ENCODE peak calls at places on chromosomes 6 and 20, in five cellular contexts. Z is PC-3, N is mammary epithelial cell, J is nephron progenitor cell, C is endothelial cell. E is an unnamed sample.

GRCh38 chr6:106082735-106083398 is 3.3 kb upstream of the PRDM1 start:
- DNase-seq in Z (peak; percentile 48), N (peak; percentile 83), J (no peak), C (no peak), E (no peak)

GRCh38 chr20:37513764-37514359 is 7.2 kb upstream of the NNAT start:
- DNase-seq in Z (no peak), N (no peak), J (no peak), C (no peak), E (no peak)

GRCh38 chr6:89454300-89454699 is 21.3 kb downstream of the ANKRD6 start:
- DNase-seq in Z (no peak), N (no peak), J (no peak), C (no peak), E (no peak)

GRCh38 chr6:30716879-30717128 is 277 bp downstream of the MDC1 start:
- DNase-seq in Z (no peak), N (no peak), J (no peak), C (no peak), E (no peak)

GRCh38 chr6:27188885-27189418 is 58.5 kb upstream of the PRSS16 start:
- DNase-seq in Z (peak; percentile 91), N (peak; percentile 71), J (peak; percentile 64), C (peak; percentile 55), E (no peak)

GRCh38 chr20:53660078-53660909 is 66.7 kb upstream of the ZNF217 start:
- DNase-seq in Z (no peak), N (no peak), J (no peak), C (no peak), E (no peak)

GRCh38 chr6:155216312-155217028 is 47.3 kb upstream of the CLDN20 start:
- DNase-seq in Z (no peak), N (no peak), J (peak; percentile 10), C (peak; percentile 10), E (no peak)

GRCh38 chr20:19347943-19348456 is 135.6 kb downstream of the SLC24A3 start:
- DNase-seq in Z (no peak), N (no peak), J (no peak), C (no peak), E (no peak)

GRCh38 chr20:50467618-50468373 is 42.4 kb upstream of the PTPN1 start:
- DNase-seq in Z (peak; percentile 60), N (peak; percentile 28), J (no peak), C (peak; percentile 51), E (no peak)

GRCh38 chr20:58038123-58038654 is 190.3 kb downstream of the ANKRD60 start:
- DNase-seq in Z (no peak), N (no peak), J (no peak), C (no peak), E (peak; percentile 50)

GRCh38 chr6:122620428-122620827 is 10.2 kb downstream of the PKIB start:
- DNase-seq in Z (no peak), N (no peak), J (no peak), C (no peak), E (no peak)

GRCh38 chr20:32509639-32510066 is 75.5 kb downstream of the NOL4L start:
- DNase-seq in Z (peak; percentile 85), N (no peak), J (no peak), C (peak; percentile 34), E (peak; percentile 24)

GRCh38 chr20:19867074-19867473 is 109.0 kb downstream of the RIN2 start:
- DNase-seq in Z (no peak), N (peak; percentile 68), J (no peak), C (no peak), E (no peak)

GRCh38 chr6:129853996-129854711 is 7.0 kb downstream of the TMEM244 start:
- DNase-seq in Z (peak; percentile 64), N (peak; percentile 55), J (no peak), C (no peak), E (no peak)

GRCh38 chr6:27138837-27139752 is 108.4 kb upstream of the PRSS16 start:
- DNase-seq in Z (no peak), N (no peak), J (peak; percentile 51), C (peak; percentile 37), E (no peak)

GRCh38 chr20:59825944-59826759 is 107.3 kb downstream of the SYCP2 start:
- DNase-seq in Z (peak; percentile 74), N (peak; percentile 80), J (no peak), C (no peak), E (no peak)

GRCh38 chr6:147141690-147142308 is 62.4 kb upstream of the STXBP5 start:
- DNase-seq in Z (peak; percentile 81), N (peak; percentile 56), J (no peak), C (no peak), E (no peak)

DNA sequence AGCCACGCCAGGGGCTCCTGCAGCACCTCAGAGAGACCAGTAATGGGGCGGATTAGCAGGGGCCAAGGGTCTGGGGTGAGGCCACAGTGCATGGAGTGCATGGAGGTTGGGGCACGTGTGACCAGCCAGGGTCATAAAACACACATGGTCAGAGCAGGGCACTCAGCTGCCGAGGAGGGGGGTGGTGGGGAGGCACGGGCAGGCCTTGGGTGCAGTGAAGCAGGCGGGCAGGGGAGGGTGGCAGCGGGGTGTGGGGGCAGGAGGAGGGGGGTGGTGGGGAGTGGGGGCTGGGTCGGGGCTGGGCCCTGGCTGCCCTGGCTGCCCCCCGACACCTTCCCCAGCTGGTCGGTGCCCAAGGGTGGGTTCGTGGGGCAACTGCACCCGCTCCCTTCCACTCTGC is 23.6 kb upstream of the NTSR1 start:
- DNase-seq in Z (no peak), N (no peak), J (peak; percentile 38), C (no peak), E (no peak)
- TF ChIP-seq CTCF in Z (no peak), N (no peak), J (no peak), C (no peak), E (no peak)

GRCh38 chr6:96022225-96022624 is 6.5 kb downstream of the FUT9 start:
- DNase-seq in Z (peak; percentile 5), N (no peak), J (no peak), C (no peak), E (no peak)
- TF ChIP-seq CTCF in Z (peak; percentile 22), N (peak; percentile 12), J (no peak), C (peak; percentile 37), E (no peak)

DNA sequence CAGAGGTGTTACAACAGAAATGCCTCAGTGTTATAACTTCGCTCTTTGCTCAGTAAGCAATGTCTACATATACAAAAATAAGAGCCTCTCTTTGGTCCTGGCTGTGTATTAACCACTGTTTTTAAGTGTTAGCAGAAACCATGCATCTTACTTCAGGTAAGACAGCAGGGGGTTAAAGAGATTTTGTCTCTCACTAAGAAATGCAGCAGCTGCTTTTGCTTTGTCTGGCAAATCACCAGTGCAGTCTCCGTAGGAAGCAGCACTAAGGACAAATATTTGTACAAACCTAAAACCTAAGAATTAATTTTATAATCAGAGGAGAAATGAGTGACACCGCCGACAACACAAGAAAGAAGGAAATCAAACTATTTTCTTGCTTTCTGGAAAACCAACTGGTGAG is 758 bp downstream of the SMIM28 start:
- DNase-seq in Z (no peak), N (no peak), J (no peak), C (no peak), E (no peak)
- TF ChIP-seq CTCF in Z (no peak), N (no peak), J (no peak), C (no peak), E (no peak)

DNA sequence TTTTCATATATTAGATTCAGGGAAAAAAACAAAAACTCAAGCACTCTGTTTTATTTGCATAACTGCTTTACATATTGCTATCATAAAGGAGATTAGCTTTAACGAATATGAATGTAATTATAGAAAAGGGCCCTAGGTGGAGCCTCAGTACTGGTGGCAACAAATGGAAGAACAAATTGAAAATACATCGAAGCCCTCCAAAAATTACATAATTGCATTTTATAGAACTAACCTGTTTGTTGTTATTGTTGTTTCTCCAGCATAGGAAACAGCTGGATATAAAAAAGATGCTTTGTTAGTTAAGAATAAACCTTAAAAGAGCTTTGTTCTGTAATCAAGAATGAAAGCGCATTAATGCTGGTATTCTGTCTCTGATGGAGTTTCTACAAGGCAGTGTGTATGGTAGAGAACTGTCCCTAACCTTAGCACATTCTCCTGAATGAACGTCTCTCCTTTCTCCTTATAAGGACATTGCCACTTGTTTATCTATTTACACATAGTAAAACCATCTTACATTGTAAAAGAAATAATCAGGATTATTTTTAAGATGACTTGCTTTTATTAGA is 33.7 kb upstream of the LCA5 start:
- DNase-seq in Z (no peak), N (peak; percentile 36), J (no peak), C (no peak), E (no peak)
- TF ChIP-seq CTCF in Z (peak; percentile 74), N (peak; percentile 52), J (peak; percentile 56), C (peak; percentile 65), E (peak; percentile 91)

GRCh38 chr6:320351-321157 is 28.3 kb downstream of the DUSP22 start:
- DNase-seq in Z (no peak), N (no peak), J (no peak), C (no peak), E (no peak)
- TF ChIP-seq CTCF in Z (no peak), N (no peak), J (no peak), C (no peak), E (no peak)

GRCh38 chr6:156406688-156407087 is 370.5 kb upstream of the ARID1B start:
- DNase-seq in Z (no peak), N (no peak), J (no peak), C (no peak), E (no peak)

GRCh38 chr6:156406099-156406498 is 371.1 kb upstream of the ARID1B start:
- DNase-seq in Z (no peak), N (no peak), J (no peak), C (no peak), E (no peak)

GRCh38 chr6:156407334-156407733 is 369.8 kb upstream of the ARID1B start:
- DNase-seq in Z (no peak), N (no peak), J (no peak), C (no peak), E (no peak)

GRCh38 chr6:156413156-156413555 is 364.0 kb upstream of the ARID1B start:
- DNase-seq in Z (peak; percentile 45), N (peak; percentile 10), J (no peak), C (no peak), E (no peak)

DNA sequence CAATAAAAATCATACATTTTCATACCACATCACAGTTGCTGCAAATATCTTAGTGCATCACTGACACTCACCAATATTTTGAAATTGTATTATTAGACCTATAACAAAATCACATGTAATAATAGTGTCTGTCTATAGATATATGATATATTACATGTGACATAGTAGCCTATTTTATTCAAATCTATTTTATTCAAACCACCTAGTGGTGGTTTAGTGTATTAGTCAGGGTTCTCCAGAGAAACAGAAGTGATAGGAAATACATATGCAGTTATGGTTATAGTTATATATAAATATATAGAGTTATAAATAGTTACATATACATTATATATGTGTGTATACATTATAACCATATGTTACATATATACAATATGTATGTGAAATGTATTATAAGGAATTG is 366.5 kb upstream of the ARID1B start:
- DNase-seq in Z (peak; percentile 28), N (no peak), J (no peak), C (no peak), E (no peak)
- TF ChIP-seq CTCF in Z (peak; percentile 34), N (no peak), J (peak; percentile 27), C (peak; percentile 41), E (peak; percentile 67)